ENCODE peak calls at places on chromosomes 1 and 21, in four cellular contexts. One of them, this sample, is unnamed.

GRCh38 chr21:34536311-34536710 is 24.3 kb upstream of the KCNE1 start:
- DNase-seq in adrenal gland: no peak
- DNase-seq in body of pancreas: no peak
- DNase-seq in tibial nerve: no peak
- DNase-seq in this sample: no peak

GRCh38 chr21:24045775-24046215 is 1561.5 kb downstream of the MRPL39 start:
- DNase-seq in tibial nerve: peak
- DNase-seq in body of pancreas: peak
- DNase-seq in adrenal gland: peak
- DNase-seq in this sample: peak

GRCh38 chr1:112877741-112878140 is 78.3 kb downstream of the SLC16A1 start:
- DNase-seq in body of pancreas: no peak
- DNase-seq in tibial nerve: no peak
- DNase-seq in adrenal gland: no peak
- DNase-seq in this sample: no peak

GRCh38 chr1:23403038-23403336 is 21.6 kb downstream of the TCEA3 start:
- DNase-seq in body of pancreas: no peak
- DNase-seq in adrenal gland: peak
- DNase-seq in tibial nerve: peak
- DNase-seq in this sample: peak

GRCh38 chr1:230351983-230352382 is 74.1 kb downstream of the PGBD5 start:
- DNase-seq in tibial nerve: no peak
- DNase-seq in adrenal gland: no peak
- DNase-seq in body of pancreas: no peak
- DNase-seq in this sample: no peak

GRCh38 chr1:178684542-178685000 is 40.5 kb upstream of the RALGPS2 start:
- DNase-seq in body of pancreas: no peak
- DNase-seq in tibial nerve: peak
- DNase-seq in adrenal gland: no peak
- DNase-seq in this sample: no peak

GRCh38 chr1:119626841-119627240 is 21.2 kb downstream of the ZNF697 start:
- DNase-seq in adrenal gland: peak
- DNase-seq in tibial nerve: no peak
- DNase-seq in body of pancreas: no peak
- DNase-seq in this sample: no peak

GRCh38 chr21:26199471-26199870 is 28.9 kb upstream of the APP start:
- DNase-seq in tibial nerve: no peak
- DNase-seq in body of pancreas: no peak
- DNase-seq in adrenal gland: no peak
- DNase-seq in this sample: no peak

GRCh38 chr1:50308883-50309282 is 114.4 kb downstream of the DMRTA2 start:
- DNase-seq in body of pancreas: peak
- DNase-seq in adrenal gland: peak
- DNase-seq in tibial nerve: no peak
- DNase-seq in this sample: peak

GRCh38 chr1:165369255-165369848 is 12.8 kb upstream of the LMX1A start:
- DNase-seq in adrenal gland: peak
- DNase-seq in body of pancreas: peak
- DNase-seq in tibial nerve: peak
- DNase-seq in this sample: peak

GRCh38 chr1:9787702-9788101 is 36.1 kb downstream of the CLSTN1 start:
- DNase-seq in body of pancreas: no peak
- DNase-seq in tibial nerve: no peak
- DNase-seq in adrenal gland: peak
- DNase-seq in this sample: no peak

GRCh38 chr1:155967410-155968400 is 10.6 kb downstream of the ARHGEF2 start:
- DNase-seq in body of pancreas: no peak
- DNase-seq in adrenal gland: no peak
- DNase-seq in tibial nerve: no peak
- DNase-seq in this sample: no peak

GRCh38 chr1:33228935-33229487 is 27.3 kb upstream of the ZNF362 start:
- DNase-seq in adrenal gland: peak
- DNase-seq in tibial nerve: peak
- DNase-seq in body of pancreas: no peak
- DNase-seq in this sample: peak

GRCh38 chr21:34274001-34274400 is 89.8 kb upstream of the KCNE2 start:
- DNase-seq in tibial nerve: no peak
- DNase-seq in adrenal gland: no peak
- DNase-seq in body of pancreas: no peak
- DNase-seq in this sample: no peak

GRCh38 chr1:180521474-180522203 is 19.3 kb upstream of the ACBD6 start:
- DNase-seq in adrenal gland: no peak
- DNase-seq in tibial nerve: no peak
- DNase-seq in body of pancreas: no peak
- DNase-seq in this sample: no peak

GRCh38 chr1:207913951-207914350 is 3.0 kb upstream of the CD34 start:
- DNase-seq in tibial nerve: no peak
- DNase-seq in adrenal gland: no peak
- DNase-seq in body of pancreas: no peak
- DNase-seq in this sample: no peak

GRCh38 chr1:67685558-67686271 is 714 bp downstream of the GADD45A start:
- DNase-seq in tibial nerve: peak
- DNase-seq in adrenal gland: peak
- DNase-seq in body of pancreas: peak
- DNase-seq in this sample: peak

GRCh38 chr1:112711041-112711440 is 4.1 kb downstream of the PPM1J start:
- DNase-seq in body of pancreas: no peak
- DNase-seq in adrenal gland: no peak
- DNase-seq in tibial nerve: no peak
- DNase-seq in this sample: no peak

GRCh38 chr1:184044603-184045376 is 6.7 kb upstream of the TSEN15 start:
- DNase-seq in tibial nerve: no peak
- DNase-seq in body of pancreas: no peak
- DNase-seq in adrenal gland: no peak
- DNase-seq in this sample: no peak

GRCh38 chr1:46198026-46198826 is at the start of gene POMGNT1:
- DNase-seq in body of pancreas: peak
- DNase-seq in tibial nerve: peak
- DNase-seq in adrenal gland: peak
- DNase-seq in this sample: peak
- TF ChIP-seq POLR2A in body of pancreas: peak
- TF ChIP-seq POLR2A in tibial nerve: peak
- TF ChIP-seq POLR2A in adrenal gland: peak
- TF ChIP-seq POLR2A in this sample: peak

DNA sequence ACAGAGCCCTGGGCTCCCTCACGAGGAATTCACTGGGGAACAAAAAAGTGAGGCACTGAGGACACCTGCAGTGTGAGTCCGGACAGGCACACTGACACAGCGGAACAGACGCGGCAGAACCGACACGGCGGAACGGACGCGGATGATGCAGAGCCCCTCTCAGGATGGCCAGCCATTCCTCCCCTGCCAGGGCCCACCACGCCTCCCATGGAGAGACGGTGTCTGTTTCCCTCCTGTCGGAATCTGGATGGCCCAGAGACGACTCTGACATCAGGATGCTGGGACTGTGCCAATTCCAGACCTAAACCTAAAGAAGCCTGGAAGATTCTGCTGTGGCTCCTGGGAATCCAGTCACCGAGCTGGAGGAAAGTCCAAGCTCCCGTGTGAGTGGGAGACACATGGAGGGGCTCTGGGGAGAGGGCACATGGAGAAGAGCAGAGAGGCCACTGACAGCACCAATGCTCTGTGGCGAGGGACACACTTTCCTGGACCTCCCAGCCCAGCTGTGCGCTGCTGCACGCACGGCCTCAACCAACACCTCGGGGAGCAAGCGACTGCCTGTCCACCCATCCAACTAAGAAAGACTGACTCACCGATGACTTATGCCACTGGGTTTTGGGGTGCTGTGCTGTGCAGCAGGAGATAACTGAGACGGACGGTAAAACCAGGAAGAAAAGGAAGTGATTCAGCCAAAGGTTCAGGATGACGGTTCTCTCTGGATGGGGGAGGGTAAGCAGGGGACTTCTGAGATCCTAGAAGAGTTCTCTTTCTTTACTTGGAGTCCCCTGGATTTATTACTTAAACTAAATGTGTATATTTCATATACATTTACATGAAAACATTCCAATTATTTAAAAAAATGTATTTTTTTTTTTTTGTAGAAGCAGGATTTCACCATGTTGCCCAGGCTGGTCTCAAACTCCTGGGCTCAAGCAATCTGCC is 23.3 kb downstream of the ZBTB17 start:
- DNase-seq in tibial nerve: no peak
- DNase-seq in adrenal gland: peak
- DNase-seq in body of pancreas: no peak
- DNase-seq in this sample: peak
- H3K4me3 ChIP-seq in tibial nerve: no peak
- H3K4me3 ChIP-seq in adrenal gland: no peak
- H3K4me3 ChIP-seq in body of pancreas: no peak
- H3K4me3 ChIP-seq in this sample: no peak

GRCh38 chr1:203034422-203035110 is 8.3 kb downstream of the PPFIA4 start:
- DNase-seq in body of pancreas: peak
- DNase-seq in adrenal gland: no peak
- DNase-seq in tibial nerve: no peak
- DNase-seq in this sample: no peak

GRCh38 chr1:203036135-203036534 is 9.8 kb downstream of the PPFIA4 start:
- DNase-seq in tibial nerve: no peak
- DNase-seq in body of pancreas: no peak
- DNase-seq in adrenal gland: no peak
- DNase-seq in this sample: no peak

GRCh38 chr1:203033917-203034316 is 7.6 kb downstream of the PPFIA4 start:
- DNase-seq in adrenal gland: no peak
- DNase-seq in tibial nerve: no peak
- DNase-seq in body of pancreas: peak
- DNase-seq in this sample: peak

GRCh38 chr1:203036537-203036936 is 10.2 kb downstream of the PPFIA4 start:
- DNase-seq in tibial nerve: no peak
- DNase-seq in adrenal gland: no peak
- DNase-seq in body of pancreas: no peak
- DNase-seq in this sample: no peak

DNA sequence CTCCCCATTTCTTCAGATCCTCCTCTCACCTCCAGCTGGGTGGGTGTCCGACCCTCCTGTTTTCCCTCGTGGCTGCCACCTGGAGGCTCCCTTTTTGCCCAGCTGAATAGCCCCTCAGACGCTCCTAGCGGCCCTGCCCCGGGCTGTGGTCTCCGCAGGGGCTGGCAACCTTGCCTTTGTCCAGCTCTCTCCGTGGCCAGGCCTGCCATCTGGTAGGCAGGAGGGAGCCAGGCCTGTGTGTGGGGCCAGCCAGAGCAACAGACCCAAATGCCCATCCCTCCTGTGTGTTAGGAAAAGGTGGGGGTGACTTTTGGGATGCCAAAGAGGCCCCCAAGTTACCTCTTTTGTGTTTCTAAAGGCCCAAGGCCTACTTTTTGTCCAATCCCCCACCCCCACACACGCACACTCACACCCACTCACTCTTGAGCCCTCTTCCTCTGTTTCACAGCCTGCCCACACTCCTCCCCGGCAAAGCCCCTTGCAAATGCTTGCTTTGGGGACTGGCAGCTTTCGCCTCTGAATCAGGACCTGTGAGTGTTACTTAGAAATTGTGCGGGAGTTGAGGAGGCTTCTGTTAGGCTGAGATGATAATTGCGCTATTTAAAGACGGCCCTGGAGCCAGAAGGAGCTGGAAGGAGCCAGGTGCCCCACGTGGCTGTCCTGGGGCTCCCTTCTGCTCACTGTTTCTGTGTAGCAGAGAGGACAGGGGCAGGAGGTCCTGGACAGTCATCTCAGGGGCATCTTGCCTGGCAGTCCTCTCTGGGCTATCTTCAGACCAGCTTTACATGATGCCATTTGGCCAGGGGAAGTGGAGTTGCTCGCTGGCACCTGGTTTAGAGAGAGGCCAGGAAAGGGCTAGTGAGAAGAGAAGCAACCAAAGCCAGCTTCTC is 9.1 kb downstream of the PPFIA4 start:
- DNase-seq in tibial nerve: no peak
- DNase-seq in body of pancreas: peak
- DNase-seq in adrenal gland: no peak
- DNase-seq in this sample: no peak
- TF ChIP-seq CTCF in tibial nerve: no peak
- TF ChIP-seq CTCF in body of pancreas: no peak
- TF ChIP-seq CTCF in adrenal gland: no peak
- TF ChIP-seq CTCF in this sample: no peak

GRCh38 chr1:159775716-159776115 is 5.0 kb upstream of the DUSP23 start:
- DNase-seq in body of pancreas: no peak
- DNase-seq in tibial nerve: no peak
- DNase-seq in adrenal gland: no peak
- DNase-seq in this sample: no peak

GRCh38 chr1:159780583-159781582 is at the start of gene DUSP23:
- DNase-seq in adrenal gland: peak
- DNase-seq in body of pancreas: peak
- DNase-seq in tibial nerve: peak
- DNase-seq in this sample: peak

GRCh38 chr1:159781992-159782391 is 1.2 kb downstream of the DUSP23 start:
- DNase-seq in adrenal gland: no peak
- DNase-seq in tibial nerve: no peak
- DNase-seq in body of pancreas: no peak
- DNase-seq in this sample: no peak

GRCh38 chr1:159778266-159778665 is 2.5 kb upstream of the DUSP23 start:
- DNase-seq in body of pancreas: no peak
- DNase-seq in tibial nerve: no peak
- DNase-seq in adrenal gland: no peak
- DNase-seq in this sample: no peak

DNA sequence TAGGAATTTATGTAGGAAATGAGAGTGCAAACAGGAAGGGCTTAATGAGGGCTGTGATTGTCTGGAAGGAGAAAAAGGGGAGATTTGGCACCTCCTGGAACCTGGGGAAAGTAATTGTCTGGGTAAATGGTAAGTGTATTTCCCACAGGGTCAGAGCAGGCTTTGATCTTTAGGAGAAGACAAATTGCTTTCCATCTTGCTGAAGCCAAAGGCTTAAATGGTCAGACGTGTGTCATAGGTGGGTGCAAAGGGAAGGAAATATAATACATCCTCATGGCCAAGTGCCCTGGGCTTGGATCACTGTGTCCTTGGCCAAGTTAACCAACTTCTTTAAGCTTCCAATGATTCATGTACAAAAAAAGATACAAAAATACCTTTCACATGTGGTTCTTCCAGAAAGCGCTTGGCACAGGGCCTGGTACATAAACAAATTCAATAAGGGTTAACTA is 1.3 kb upstream of the DUSP23 start:
- DNase-seq in body of pancreas: peak
- DNase-seq in tibial nerve: peak
- DNase-seq in adrenal gland: peak
- DNase-seq in this sample: no peak
- TF ChIP-seq POLR2A in body of pancreas: no peak
- TF ChIP-seq POLR2A in tibial nerve: no peak
- TF ChIP-seq POLR2A in adrenal gland: no peak
- TF ChIP-seq POLR2A in this sample: no peak

GRCh38 chr1:39672551-39672947 is 642 bp upstream of the NT5C1A start:
- DNase-seq in body of pancreas: no peak
- DNase-seq in adrenal gland: no peak
- DNase-seq in tibial nerve: no peak
- DNase-seq in this sample: no peak
- H3K4me3 ChIP-seq in body of pancreas: no peak
- H3K4me3 ChIP-seq in adrenal gland: no peak
- H3K4me3 ChIP-seq in tibial nerve: no peak
- H3K4me3 ChIP-seq in this sample: peak

GRCh38 chr1:8443558-8444194 is 125.8 kb downstream of the SLC45A1 start:
- DNase-seq in adrenal gland: no peak
- DNase-seq in tibial nerve: no peak
- DNase-seq in body of pancreas: no peak
- DNase-seq in this sample: no peak
- TF ChIP-seq CTCF in adrenal gland: no peak
- TF ChIP-seq CTCF in tibial nerve: no peak
- TF ChIP-seq CTCF in body of pancreas: no peak
- TF ChIP-seq CTCF in this sample: no peak